ENCODE peak calls at places on chromosome 20, in ten cellular contexts. U is upper lobe of right lung; O is stimulated activated CD8-positive, alpha-beta memory T cell treated with anti-CD3 and anti-CD28 coated beads, Interleukin-7, amount 100 ng/mL, for 1 hour; A is HCT116; P is heart left ventricle; D is cardiac fibroblast; V is H7; C is stomach; N is anterior cingulate cortex; R is ascending aorta. H is an unnamed sample.

GRCh38 chr20:4225778-4226177 is 210.4 kb upstream of the RNF24 start:
- DNase-seq in U (no peak), O (no peak), A (no peak), P (peak), D (peak), V (no peak), C (no peak), N (no peak), R (peak), H (peak)

GRCh38 chr20:8854566-8854965 is 214.3 kb upstream of the PLCB4 start:
- DNase-seq in U (peak), O (no peak), A (no peak), P (peak), D (peak), V (peak), C (no peak), N (no peak), R (peak), H (no peak)

GRCh38 chr20:3932277-3933073 is 43.3 kb downstream of the PANK2 start:
- DNase-seq in U (no peak), O (no peak), A (no peak), P (no peak), D (no peak), V (no peak), C (no peak), N (no peak), R (no peak), H (no peak)

GRCh38 chr20:22414354-22414753 is 170.0 kb downstream of the FOXA2 start:
- DNase-seq in U (no peak), O (no peak), A (no peak), P (no peak), D (peak), V (no peak), C (no peak), N (no peak), R (no peak), H (no peak)

GRCh38 chr20:32510601-32511357 is 74.4 kb downstream of the NOL4L start:
- DNase-seq in U (no peak), O (no peak), A (no peak), P (no peak), D (no peak), V (peak), C (peak), N (no peak), R (no peak), H (no peak)

GRCh38 chr20:3661060-3661820 is 2.0 kb downstream of the GFRA4 start:
- DNase-seq in U (peak), O (no peak), A (no peak), P (no peak), D (no peak), V (no peak), C (no peak), N (no peak), R (peak), H (no peak)

GRCh38 chr20:46199198-46199597 is 81.1 kb downstream of the CD40 start:
- DNase-seq in U (no peak), O (no peak), A (no peak), P (no peak), D (no peak), V (peak), C (peak), N (no peak), R (no peak), H (no peak)

GRCh38 chr20:8094415-8094818 is 37.6 kb upstream of the PLCB1 start:
- DNase-seq in U (no peak), O (no peak), A (no peak), P (peak), D (peak), V (no peak), C (peak), N (no peak), R (peak), H (no peak)

GRCh38 chr20:63024573-63025392 is 18.0 kb upstream of the BHLHE23 start:
- DNase-seq in U (peak), O (no peak), A (no peak), P (no peak), D (no peak), V (peak), C (no peak), N (no peak), R (no peak), H (no peak)

GRCh38 chr20:62285722-62286121 is 17.1 kb upstream of the ADRM1 start:
- DNase-seq in U (no peak), O (no peak), A (no peak), P (peak), D (no peak), V (no peak), C (no peak), N (no peak), R (no peak), H (no peak)

GRCh38 chr20:42097741-42098140 is 479.6 kb upstream of the CHD6 start:
- DNase-seq in U (no peak), O (no peak), A (no peak), P (no peak), D (no peak), V (no peak), C (no peak), N (no peak), R (no peak), H (no peak)

GRCh38 chr20:50982372-50982771 is 23.8 kb downstream of the MOCS3 start:
- DNase-seq in U (no peak), O (no peak), A (no peak), P (no peak), D (peak), V (no peak), C (peak), N (no peak), R (no peak), H (peak)

GRCh38 chr20:22489614-22490286 is 94.6 kb downstream of the FOXA2 start:
- DNase-seq in U (no peak), O (no peak), A (no peak), P (no peak), D (no peak), V (no peak), C (peak), N (no peak), R (no peak), H (no peak)

GRCh38 chr20:40728470-40728869 is 39.4 kb upstream of the MAFB start:
- DNase-seq in U (no peak), O (no peak), A (no peak), P (no peak), D (no peak), V (no peak), C (no peak), N (no peak), R (no peak), H (no peak)

GRCh38 chr20:1618954-1619550 is 757 bp downstream of the SIRPB1 start:
- DNase-seq in U (no peak), O (no peak), A (no peak), P (no peak), D (no peak), V (no peak), C (no peak), N (no peak), R (no peak), H (no peak)

GRCh38 chr20:63350196-63350595 is 11.0 kb downstream of the CHRNA4 start:
- DNase-seq in U (no peak), O (no peak), A (no peak), P (no peak), D (no peak), V (no peak), C (no peak), N (no peak), R (no peak), H (no peak)

GRCh38 chr20:1474817-1475603 is 8.4 kb upstream of the NSFL1C start:
- DNase-seq in U (no peak), O (no peak), A (no peak), P (no peak), D (no peak), V (peak), C (no peak), N (no peak), R (no peak), H (no peak)

GRCh38 chr20:45963059-45964011 is 8.7 kb downstream of the ZNF335 start:
- DNase-seq in U (peak), O (no peak), A (no peak), P (no peak), D (peak), V (peak), C (no peak), N (no peak), R (peak), H (no peak)

GRCh38 chr20:45781391-45781931 is 10.2 kb downstream of the WFDC3 start:
- DNase-seq in U (no peak), O (no peak), A (peak), P (no peak), D (peak), V (no peak), C (peak), N (no peak), R (no peak), H (no peak)

GRCh38 chr20:32316667-32317066 is 39.2 kb downstream of the KIF3B start:
- DNase-seq in U (no peak), O (no peak), A (no peak), P (no peak), D (no peak), V (no peak), C (no peak), N (no peak), R (no peak), H (no peak)

GRCh38 chr20:61662226-61662945 is 403.3 kb downstream of the TAF4 start:
- DNase-seq in U (no peak), O (no peak), A (no peak), P (no peak), D (no peak), V (peak), C (no peak), N (no peak), R (no peak), H (no peak)

GRCh38 chr20:63453029-63453523 is 19.4 kb downstream of the KCNQ2 start:
- DNase-seq in U (no peak), O (no peak), A (no peak), P (no peak), D (peak), V (peak), C (no peak), N (no peak), R (no peak), H (no peak)

GRCh38 chr20:14710941-14711340 is 373.5 kb upstream of the FLRT3 start:
- DNase-seq in U (no peak), O (no peak), A (no peak), P (no peak), D (no peak), V (no peak), C (no peak), N (no peak), R (no peak), H (no peak)

GRCh38 chr20:38242848-38243449 is 17.6 kb downstream of the KIAA1755 start:
- DNase-seq in U (peak), O (no peak), A (peak), P (no peak), D (no peak), V (peak), C (no peak), N (no peak), R (no peak), H (no peak)